ENCODE peak calls at places on chromosomes 16 and 17, in six cellular contexts. Z is pancreas, O is OCI-LY7, E is tibial nerve, U is heart right ventricle, F is aorta. B is an unnamed sample.

GRCh38 chr17:18143044-18143936 is 34.7 kb downstream of the MYO15A start:
- DNase-seq in Z (no peak), O (peak; percentile 26), E (no peak), U (no peak), F (no peak), B (no peak)

GRCh38 chr16:25018972-25019617 is 3.9 kb upstream of the ARHGAP17 start:
- DNase-seq in Z (no peak), O (peak; percentile 89), E (no peak), U (no peak), F (no peak), B (no peak)

GRCh38 chr17:42312285-42313130 is 24.2 kb downstream of the STAT5A start:
- DNase-seq in Z (peak; percentile 90), O (peak; percentile 78), E (peak; percentile 74), U (peak; percentile 89), F (peak; percentile 94), B (peak; percentile 74)

GRCh38 chr16:84754353-84754856 is 54.6 kb downstream of the USP10 start:
- DNase-seq in Z (no peak), O (peak; percentile 87), E (peak; percentile 96), U (no peak), F (no peak), B (peak; percentile 70)

GRCh38 chr17:61536417-61536955 is 54.5 kb downstream of the NACA2 start:
- DNase-seq in Z (no peak), O (no peak), E (no peak), U (no peak), F (no peak), B (no peak)

GRCh38 chr16:21952040-21952792 is 945 bp upstream of the UQCRC2 start:
- DNase-seq in Z (peak; percentile 81), O (peak; percentile 83), E (peak; percentile 62), U (peak; percentile 61), F (peak; percentile 91), B (peak; percentile 51)

GRCh38 chr17:58191259-58191896 is 1.1 kb upstream of the EPX start:
- DNase-seq in Z (no peak), O (no peak), E (no peak), U (no peak), F (no peak), B (no peak)

GRCh38 chr17:16250635-16251034 is 33.6 kb downstream of the PIGL start:
- DNase-seq in Z (no peak), O (no peak), E (no peak), U (no peak), F (no peak), B (no peak)

GRCh38 chr16:68364601-68364998 is 53.8 kb downstream of the PRMT7 start:
- DNase-seq in Z (peak; percentile 41), O (no peak), E (no peak), U (no peak), F (no peak), B (no peak)

GRCh38 chr17:34070712-34071111 is 184.4 kb upstream of the CCL2 start:
- DNase-seq in Z (no peak), O (no peak), E (no peak), U (no peak), F (no peak), B (no peak)

GRCh38 chr17:50817142-50817751 is 18.1 kb upstream of the WFIKKN2 start:
- DNase-seq in Z (no peak), O (peak; percentile 54), E (peak; percentile 26), U (peak; percentile 66), F (peak; percentile 89), B (peak; percentile 56)

GRCh38 chr17:57867126-57867525 is 17.3 kb upstream of the MRPS23 start:
- DNase-seq in Z (peak; percentile 28), O (no peak), E (no peak), U (no peak), F (peak; percentile 67), B (no peak)

GRCh38 chr17:78374189-78374588 is 4.3 kb upstream of the PGS1 start:
- DNase-seq in Z (no peak), O (no peak), E (no peak), U (no peak), F (no peak), B (no peak)

GRCh38 chr16:15482068-15482747 is 47.8 kb downstream of the BMERB1 start:
- DNase-seq in Z (peak; percentile 78), O (no peak), E (no peak), U (no peak), F (no peak), B (no peak)

GRCh38 chr17:49031965-49032928 is 35.1 kb downstream of the IGF2BP1 start:
- DNase-seq in Z (no peak), O (peak; percentile 73), E (peak; percentile 27), U (no peak), F (no peak), B (no peak)

GRCh38 chr17:52128721-52129120 is 29.8 kb downstream of the CA10 start:
- DNase-seq in Z (no peak), O (no peak), E (no peak), U (no peak), F (no peak), B (no peak)

GRCh38 chr16:77585852-77586251 is 136.5 kb upstream of the NUDT7 start:
- DNase-seq in Z (no peak), O (no peak), E (no peak), U (no peak), F (no peak), B (no peak)

GRCh38 chr17:8503807-8504206 is 68.1 kb downstream of the NDEL1 start:
- DNase-seq in Z (no peak), O (no peak), E (no peak), U (no peak), F (peak; percentile 73), B (no peak)

GRCh38 chr16:82580293-82580900 is 46.4 kb upstream of the CDH13 start:
- DNase-seq in Z (no peak), O (peak; percentile 7), E (no peak), U (no peak), F (no peak), B (no peak)

GRCh38 chr16:46731691-46732555 is 16.2 kb downstream of the MYLK3 start:
- DNase-seq in Z (no peak), O (no peak), E (no peak), U (peak; percentile 54), F (no peak), B (no peak)

GRCh38 chr17:32882734-32883133 is 5.8 kb upstream of the MYO1D start:
- DNase-seq in Z (no peak), O (no peak), E (no peak), U (no peak), F (no peak), B (no peak)

GRCh38 chr17:74274703-74275340 is 788 bp downstream of the DNAI2 start:
- DNase-seq in Z (no peak), O (peak; percentile 20), E (no peak), U (no peak), F (no peak), B (no peak)

GRCh38 chr16:35714665-35715064 is 2255.3 kb downstream of the TP53TG3F start:
- DNase-seq in Z (no peak), O (no peak), E (no peak), U (no peak), F (no peak), B (no peak)
- H3K9me3 ChIP-seq in Z (no peaks in the 10 kb centered on the region), O (no peaks in the 10 kb centered on the region), E (peaks cover 53% of the 10 kb centered on the region), U (peaks cover 2% of the 10 kb centered on the region), F (peaks cover 2% of the 10 kb centered on the region), B (no peaks in the 10 kb centered on the region)

DNA sequence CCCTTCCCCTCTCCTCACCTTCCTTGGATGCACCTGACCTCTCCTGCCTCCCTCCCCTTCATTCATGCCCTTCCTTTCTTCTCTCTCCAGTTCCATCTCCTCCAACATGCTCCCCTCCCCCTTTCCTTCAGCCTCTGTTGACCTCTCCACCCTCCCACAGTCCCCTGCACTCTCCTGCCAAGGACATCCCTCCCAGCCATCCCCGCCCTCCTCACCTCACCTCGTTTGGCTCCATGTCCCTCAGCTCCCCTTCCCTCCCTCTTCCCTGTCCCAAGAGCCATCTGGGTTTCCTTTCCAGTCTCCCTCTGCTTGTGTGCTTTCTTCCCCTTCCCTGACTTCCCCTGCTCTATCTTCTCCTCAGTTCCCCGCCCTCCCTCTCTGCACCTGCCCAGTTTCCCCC is 819.7 kb downstream of the KCNJ18 start:
- DNase-seq in Z (no peak), O (no peak), E (no peak), U (no peak), F (no peak), B (no peak)
- H3K9me3 ChIP-seq in Z (no peaks in the 10 kb centered on the region), O (no peaks in the 10 kb centered on the region), E (peaks cover 40% of the 10 kb centered on the region), U (no peaks in the 10 kb centered on the region), F (no peaks in the 10 kb centered on the region), B (no peaks in the 10 kb centered on the region)

DNA sequence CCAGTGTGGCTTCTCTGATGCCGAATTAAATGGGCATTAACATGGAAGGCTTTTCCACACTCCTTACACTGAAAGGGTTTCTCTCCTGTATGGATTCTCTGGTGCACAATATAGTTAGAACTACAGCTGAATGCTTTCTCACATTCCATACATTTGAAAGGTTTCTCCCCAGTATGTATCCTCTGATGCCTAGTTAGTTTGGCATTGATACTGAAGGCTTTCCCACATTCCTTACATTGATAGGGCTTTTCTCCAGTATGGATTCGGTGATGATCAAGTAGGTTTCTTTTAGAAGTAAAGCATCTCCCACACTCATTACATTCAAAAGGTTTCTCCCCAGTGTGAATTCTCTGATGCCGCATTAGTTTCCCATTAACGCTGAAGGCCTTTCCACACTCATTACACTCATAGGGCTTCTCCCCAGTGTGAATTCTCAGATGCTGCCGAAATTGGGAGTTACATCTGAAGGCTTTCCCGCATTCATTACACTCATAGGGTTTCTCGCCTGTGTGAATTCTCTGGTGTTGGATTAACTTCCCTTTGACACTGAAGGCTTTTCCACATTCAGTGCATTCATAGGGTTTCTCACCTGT is 6.5 kb upstream of the TLE7 start:
- DNase-seq in Z (no peak), O (no peak), E (no peak), U (no peak), F (no peak), B (no peak)
- H3K9me3 ChIP-seq in Z (peaks cover 20% of the 10 kb centered on the region), O (no peaks in the 10 kb centered on the region), E (peaks cover 100% of the 10 kb centered on the region), U (peaks cover 40% of the 10 kb centered on the region), F (peaks cover 24% of the 10 kb centered on the region), B (peaks cover 26% of the 10 kb centered on the region)

DNA sequence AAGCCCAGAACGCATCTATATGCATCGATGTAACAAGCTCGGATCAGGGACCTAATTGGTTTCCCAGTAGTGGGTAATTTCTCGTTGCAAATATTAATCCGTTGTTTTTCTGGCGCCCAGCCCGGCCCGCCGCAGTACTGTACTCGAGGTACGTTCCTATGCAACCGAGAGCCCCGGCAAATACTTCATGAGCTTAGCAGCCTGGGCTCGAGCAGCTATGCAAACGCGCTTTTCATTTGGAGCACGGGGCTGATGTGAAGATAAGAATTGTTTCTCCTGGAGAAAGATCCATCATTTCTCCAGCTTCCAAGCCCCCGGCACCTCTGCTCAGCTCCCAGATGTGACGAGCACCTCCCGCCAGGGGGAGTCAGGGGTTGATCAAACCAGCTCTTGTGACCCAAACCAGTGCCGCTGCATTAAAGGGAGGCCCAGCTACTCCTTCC is 229.8 kb downstream of the KATNIP start:
- DNase-seq in Z (no peak), O (peak; percentile 29), E (peak; percentile 49), U (no peak), F (peak; percentile 81), B (no peak)
- H3K9me3 ChIP-seq in Z (no peaks in the 10 kb centered on the region), O (no peaks in the 10 kb centered on the region), E (no peaks in the 10 kb centered on the region), U (no peaks in the 10 kb centered on the region), F (no peaks in the 10 kb centered on the region), B (no peaks in the 10 kb centered on the region)

DNA sequence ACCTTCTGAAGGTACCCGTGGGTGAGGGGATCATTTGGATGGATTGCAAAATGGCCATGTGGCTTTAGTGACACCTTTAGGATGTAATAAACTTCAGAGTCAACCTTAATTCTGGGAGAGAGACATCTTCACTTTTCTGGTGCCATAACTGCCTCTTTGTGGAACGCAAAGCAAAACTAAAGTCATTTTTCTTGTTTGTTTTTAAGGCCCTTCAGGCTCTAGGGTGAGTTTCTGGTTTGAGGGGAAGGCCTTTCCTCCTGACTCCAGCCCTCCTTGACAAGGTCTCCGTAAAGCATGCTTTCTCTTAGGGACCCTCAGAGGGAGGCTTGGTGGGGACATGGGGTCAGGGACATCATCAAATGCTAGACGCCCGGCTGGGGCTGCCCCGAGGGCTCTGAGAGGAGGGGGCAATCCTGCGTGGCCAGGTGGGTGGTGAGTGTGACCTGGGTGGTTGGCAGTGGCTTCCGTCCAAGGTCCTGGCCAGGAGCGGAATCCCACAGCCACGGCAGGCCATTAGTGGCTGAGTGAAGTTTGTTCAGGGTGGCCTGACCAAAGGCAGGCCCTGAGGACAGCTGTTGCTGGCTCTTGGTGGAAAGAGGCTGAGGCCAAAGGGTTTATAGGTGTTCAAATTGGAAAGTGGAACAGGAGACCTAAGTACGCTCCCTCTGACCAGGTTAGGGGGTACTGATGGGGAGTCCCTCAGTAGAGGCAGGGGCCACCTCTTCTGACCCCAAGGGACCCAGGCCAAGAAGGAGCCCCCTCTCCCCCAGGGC is 112.2 kb downstream of the METRNL start:
- DNase-seq in Z (peak; percentile 42), O (no peak), E (peak; percentile 5), U (no peak), F (peak; percentile 73), B (no peak)
- H3K9me3 ChIP-seq in Z (no peaks in the 10 kb centered on the region), O (no peaks in the 10 kb centered on the region), E (peaks cover 8% of the 10 kb centered on the region), U (no peaks in the 10 kb centered on the region), F (no peaks in the 10 kb centered on the region), B (no peaks in the 10 kb centered on the region)